ENCODE peak calls at places on chromosomes 5 and 9, in four cellular contexts. One of them, this sample, is unnamed.

GRCh38 chr5:112312810-112313209 is 106.3 kb downstream of the EPB41L4A start:
- ATAC-seq in activated T-cell treated with anti-CD3 and anti-CD28 coated beads, Interleukin-2, amount 50 U/mL, for 72 hours: no peak
- ATAC-seq in right lobe of liver: no peak
- ATAC-seq in right cardiac atrium: no peak
- ATAC-seq in this sample: no peak

GRCh38 chr5:119435436-119436132 is 16.7 kb upstream of the HSD17B4 start:
- ATAC-seq in activated T-cell treated with anti-CD3 and anti-CD28 coated beads, Interleukin-2, amount 50 U/mL, for 72 hours: peak
- ATAC-seq in right lobe of liver: peak
- ATAC-seq in right cardiac atrium: peak
- ATAC-seq in this sample: peak

GRCh38 chr5:173689171-173689676 is 72.8 kb upstream of the BOD1 start:
- ATAC-seq in right lobe of liver: peak
- ATAC-seq in right cardiac atrium: peak
- ATAC-seq in activated T-cell treated with anti-CD3 and anti-CD28 coated beads, Interleukin-2, amount 50 U/mL, for 72 hours: no peak
- ATAC-seq in this sample: no peak

GRCh38 chr5:107217721-107218130 is 453.0 kb downstream of the EFNA5 start:
- ATAC-seq in activated T-cell treated with anti-CD3 and anti-CD28 coated beads, Interleukin-2, amount 50 U/mL, for 72 hours: no peak
- ATAC-seq in right cardiac atrium: peak
- ATAC-seq in right lobe of liver: no peak
- ATAC-seq in this sample: peak

GRCh38 chr5:177545487-177546261 is 8.7 kb downstream of the FAM193B start:
- ATAC-seq in activated T-cell treated with anti-CD3 and anti-CD28 coated beads, Interleukin-2, amount 50 U/mL, for 72 hours: no peak
- ATAC-seq in right cardiac atrium: peak
- ATAC-seq in right lobe of liver: peak
- ATAC-seq in this sample: peak

GRCh38 chr5:33985447-33985846 is 954 bp upstream of the SLC45A2 start:
- ATAC-seq in activated T-cell treated with anti-CD3 and anti-CD28 coated beads, Interleukin-2, amount 50 U/mL, for 72 hours: no peak
- ATAC-seq in right cardiac atrium: no peak
- ATAC-seq in right lobe of liver: no peak
- ATAC-seq in this sample: no peak

GRCh38 chr9:104872959-104873850 is 54.8 kb downstream of the ABCA1 start:
- ATAC-seq in right cardiac atrium: peak
- ATAC-seq in activated T-cell treated with anti-CD3 and anti-CD28 coated beads, Interleukin-2, amount 50 U/mL, for 72 hours: peak
- ATAC-seq in right lobe of liver: peak
- ATAC-seq in this sample: peak

GRCh38 chr9:35748239-35748857 is 680 bp downstream of the GBA2 start:
- ATAC-seq in right cardiac atrium: peak
- ATAC-seq in activated T-cell treated with anti-CD3 and anti-CD28 coated beads, Interleukin-2, amount 50 U/mL, for 72 hours: no peak
- ATAC-seq in right lobe of liver: peak
- ATAC-seq in this sample: peak

GRCh38 chr5:79069488-79070001 is at the start of the genes BHMT2 and DMGDH:
- ATAC-seq in right lobe of liver: peak
- ATAC-seq in right cardiac atrium: peak
- ATAC-seq in activated T-cell treated with anti-CD3 and anti-CD28 coated beads, Interleukin-2, amount 50 U/mL, for 72 hours: peak
- ATAC-seq in this sample: peak

GRCh38 chr5:133613743-133614142 is 1.4 kb upstream of the FSTL4 start:
- ATAC-seq in activated T-cell treated with anti-CD3 and anti-CD28 coated beads, Interleukin-2, amount 50 U/mL, for 72 hours: no peak
- ATAC-seq in right lobe of liver: no peak
- ATAC-seq in right cardiac atrium: no peak
- ATAC-seq in this sample: no peak

GRCh38 chr5:143126121-143127019 is 277.1 kb downstream of the NR3C1 start:
- ATAC-seq in activated T-cell treated with anti-CD3 and anti-CD28 coated beads, Interleukin-2, amount 50 U/mL, for 72 hours: no peak
- ATAC-seq in right cardiac atrium: peak
- ATAC-seq in right lobe of liver: peak
- ATAC-seq in this sample: peak

GRCh38 chr5:154196955-154197652 is 6.6 kb downstream of the GALNT10 start:
- ATAC-seq in right cardiac atrium: peak
- ATAC-seq in right lobe of liver: peak
- ATAC-seq in activated T-cell treated with anti-CD3 and anti-CD28 coated beads, Interleukin-2, amount 50 U/mL, for 72 hours: no peak
- ATAC-seq in this sample: no peak

GRCh38 chr5:145484195-145484594 is 350.9 kb downstream of the PRELID2 start:
- ATAC-seq in right cardiac atrium: no peak
- ATAC-seq in right lobe of liver: no peak
- ATAC-seq in activated T-cell treated with anti-CD3 and anti-CD28 coated beads, Interleukin-2, amount 50 U/mL, for 72 hours: no peak
- ATAC-seq in this sample: peak

GRCh38 chr5:33891731-33892418 is at the start of gene ADAMTS12:
- ATAC-seq in right cardiac atrium: peak
- ATAC-seq in activated T-cell treated with anti-CD3 and anti-CD28 coated beads, Interleukin-2, amount 50 U/mL, for 72 hours: peak
- ATAC-seq in right lobe of liver: peak
- ATAC-seq in this sample: no peak

GRCh38 chr5:57082441-57083067 is 91.3 kb upstream of the GPBP1 start:
- ATAC-seq in activated T-cell treated with anti-CD3 and anti-CD28 coated beads, Interleukin-2, amount 50 U/mL, for 72 hours: no peak
- ATAC-seq in right lobe of liver: peak
- ATAC-seq in right cardiac atrium: no peak
- ATAC-seq in this sample: no peak

GRCh38 chr9:136847065-136847826 is 2.0 kb upstream of the PHPT1 start:
- ATAC-seq in activated T-cell treated with anti-CD3 and anti-CD28 coated beads, Interleukin-2, amount 50 U/mL, for 72 hours: no peak
- ATAC-seq in right lobe of liver: no peak
- ATAC-seq in right cardiac atrium: peak
- ATAC-seq in this sample: peak

GRCh38 chr5:172093559-172093958 is 87.1 kb upstream of the FBXW11 start:
- ATAC-seq in right cardiac atrium: peak
- ATAC-seq in activated T-cell treated with anti-CD3 and anti-CD28 coated beads, Interleukin-2, amount 50 U/mL, for 72 hours: no peak
- ATAC-seq in right lobe of liver: no peak
- ATAC-seq in this sample: no peak

GRCh38 chr9:37747271-37747753 is 6.3 kb upstream of the TRMT10B start:
- ATAC-seq in right cardiac atrium: peak
- ATAC-seq in right lobe of liver: peak
- ATAC-seq in activated T-cell treated with anti-CD3 and anti-CD28 coated beads, Interleukin-2, amount 50 U/mL, for 72 hours: peak
- ATAC-seq in this sample: peak

GRCh38 chr5:96838483-96839395 is 31.0 kb upstream of the ERAP1 start:
- ATAC-seq in right lobe of liver: no peak
- ATAC-seq in right cardiac atrium: no peak
- ATAC-seq in activated T-cell treated with anti-CD3 and anti-CD28 coated beads, Interleukin-2, amount 50 U/mL, for 72 hours: no peak
- ATAC-seq in this sample: no peak

GRCh38 chr5:77333451-77334123 is 123.1 kb downstream of the PDE8B start:
- ATAC-seq in activated T-cell treated with anti-CD3 and anti-CD28 coated beads, Interleukin-2, amount 50 U/mL, for 72 hours: no peak
- ATAC-seq in right cardiac atrium: no peak
- ATAC-seq in right lobe of liver: no peak
- ATAC-seq in this sample: no peak

GRCh38 chr9:69273162-69273561 is 51.9 kb upstream of the ENTREP1 start:
- ATAC-seq in right lobe of liver: no peak
- ATAC-seq in activated T-cell treated with anti-CD3 and anti-CD28 coated beads, Interleukin-2, amount 50 U/mL, for 72 hours: no peak
- ATAC-seq in right cardiac atrium: peak
- ATAC-seq in this sample: no peak

GRCh38 chr5:4028384-4028783 is 432.8 kb downstream of the IRX1 start:
- ATAC-seq in right cardiac atrium: no peak
- ATAC-seq in activated T-cell treated with anti-CD3 and anti-CD28 coated beads, Interleukin-2, amount 50 U/mL, for 72 hours: no peak
- ATAC-seq in right lobe of liver: no peak
- ATAC-seq in this sample: no peak

GRCh38 chr5:101543780-101544179 is 640.7 kb upstream of the ST8SIA4 start:
- ATAC-seq in activated T-cell treated with anti-CD3 and anti-CD28 coated beads, Interleukin-2, amount 50 U/mL, for 72 hours: no peak
- ATAC-seq in right cardiac atrium: no peak
- ATAC-seq in right lobe of liver: no peak
- ATAC-seq in this sample: no peak

GRCh38 chr5:21723500-21723899 is 1129.6 kb downstream of the CDH12 start:
- ATAC-seq in right cardiac atrium: no peak
- ATAC-seq in right lobe of liver: no peak
- ATAC-seq in activated T-cell treated with anti-CD3 and anti-CD28 coated beads, Interleukin-2, amount 50 U/mL, for 72 hours: no peak
- ATAC-seq in this sample: no peak

GRCh38 chr5:90690317-90690716 is 131.7 kb downstream of the ADGRV1 start:
- ATAC-seq in right cardiac atrium: no peak
- ATAC-seq in activated T-cell treated with anti-CD3 and anti-CD28 coated beads, Interleukin-2, amount 50 U/mL, for 72 hours: no peak
- ATAC-seq in right lobe of liver: no peak
- ATAC-seq in this sample: no peak

GRCh38 chr9:124869986-124870560 is 8.1 kb downstream of the ARPC5L start:
- ATAC-seq in right cardiac atrium: peak
- ATAC-seq in activated T-cell treated with anti-CD3 and anti-CD28 coated beads, Interleukin-2, amount 50 U/mL, for 72 hours: peak
- ATAC-seq in right lobe of liver: peak
- ATAC-seq in this sample: peak

GRCh38 chr5:66958984-66959641 is 237.5 kb downstream of the CD180 start:
- ATAC-seq in activated T-cell treated with anti-CD3 and anti-CD28 coated beads, Interleukin-2, amount 50 U/mL, for 72 hours: no peak
- ATAC-seq in right lobe of liver: peak
- ATAC-seq in right cardiac atrium: peak
- ATAC-seq in this sample: peak

GRCh38 chr9:99588299-99588698 is 233.4 kb upstream of the NR4A3 start:
- ATAC-seq in activated T-cell treated with anti-CD3 and anti-CD28 coated beads, Interleukin-2, amount 50 U/mL, for 72 hours: no peak
- ATAC-seq in right cardiac atrium: no peak
- ATAC-seq in right lobe of liver: no peak
- ATAC-seq in this sample: no peak

GRCh38 chr5:74017112-74017511 is 391.1 kb downstream of the ARHGEF28 start:
- ATAC-seq in activated T-cell treated with anti-CD3 and anti-CD28 coated beads, Interleukin-2, amount 50 U/mL, for 72 hours: no peak
- ATAC-seq in right cardiac atrium: no peak
- ATAC-seq in right lobe of liver: no peak
- ATAC-seq in this sample: peak

GRCh38 chr5:146290318-146290717 is 48.3 kb upstream of the POU4F3 start:
- ATAC-seq in activated T-cell treated with anti-CD3 and anti-CD28 coated beads, Interleukin-2, amount 50 U/mL, for 72 hours: no peak
- ATAC-seq in right cardiac atrium: no peak
- ATAC-seq in right lobe of liver: peak
- ATAC-seq in this sample: no peak

GRCh38 chr9:127112056-127112455 is 10.4 kb downstream of the ANGPTL2 start:
- ATAC-seq in right cardiac atrium: peak
- ATAC-seq in right lobe of liver: no peak
- ATAC-seq in activated T-cell treated with anti-CD3 and anti-CD28 coated beads, Interleukin-2, amount 50 U/mL, for 72 hours: no peak
- ATAC-seq in this sample: peak

GRCh38 chr9:336039-336438 is 121.4 kb downstream of the DOCK8 start:
- ATAC-seq in activated T-cell treated with anti-CD3 and anti-CD28 coated beads, Interleukin-2, amount 50 U/mL, for 72 hours: no peak
- ATAC-seq in right lobe of liver: peak
- ATAC-seq in right cardiac atrium: no peak
- ATAC-seq in this sample: no peak

GRCh38 chr5:124912653-124913328 is 166.4 kb upstream of the ZNF608 start:
- ATAC-seq in activated T-cell treated with anti-CD3 and anti-CD28 coated beads, Interleukin-2, amount 50 U/mL, for 72 hours: no peak
- ATAC-seq in right cardiac atrium: peak
- ATAC-seq in right lobe of liver: peak
- ATAC-seq in this sample: no peak

GRCh38 chr9:16262467-16263261 is 607.8 kb downstream of the BNC2 start:
- ATAC-seq in activated T-cell treated with anti-CD3 and anti-CD28 coated beads, Interleukin-2, amount 50 U/mL, for 72 hours: no peak
- ATAC-seq in right cardiac atrium: no peak
- ATAC-seq in right lobe of liver: peak
- ATAC-seq in this sample: no peak

GRCh38 chr5:116441223-116441622 is 133.4 kb downstream of the SEMA6A start:
- ATAC-seq in activated T-cell treated with anti-CD3 and anti-CD28 coated beads, Interleukin-2, amount 50 U/mL, for 72 hours: no peak
- ATAC-seq in right cardiac atrium: no peak
- ATAC-seq in right lobe of liver: no peak
- ATAC-seq in this sample: no peak

GRCh38 chr9:74277532-74277931 is 219.6 kb upstream of the RORB start:
- ATAC-seq in right lobe of liver: no peak
- ATAC-seq in activated T-cell treated with anti-CD3 and anti-CD28 coated beads, Interleukin-2, amount 50 U/mL, for 72 hours: peak
- ATAC-seq in right cardiac atrium: no peak
- ATAC-seq in this sample: no peak

GRCh38 chr9:122005597-122005996 is 87.5 kb downstream of the TTLL11 start:
- ATAC-seq in right lobe of liver: peak
- ATAC-seq in right cardiac atrium: no peak
- ATAC-seq in activated T-cell treated with anti-CD3 and anti-CD28 coated beads, Interleukin-2, amount 50 U/mL, for 72 hours: no peak
- ATAC-seq in this sample: peak

GRCh38 chr9:127676636-127677035 is 30.2 kb upstream of the CFAP157 start:
- ATAC-seq in right cardiac atrium: peak
- ATAC-seq in right lobe of liver: no peak
- ATAC-seq in activated T-cell treated with anti-CD3 and anti-CD28 coated beads, Interleukin-2, amount 50 U/mL, for 72 hours: no peak
- ATAC-seq in this sample: peak

GRCh38 chr5:60827201-60827600 is 16.9 kb downstream of the ELOVL7 start:
- ATAC-seq in activated T-cell treated with anti-CD3 and anti-CD28 coated beads, Interleukin-2, amount 50 U/mL, for 72 hours: no peak
- ATAC-seq in right lobe of liver: no peak
- ATAC-seq in right cardiac atrium: no peak
- ATAC-seq in this sample: no peak

This sample was measured in esophagus mucosa.